ENCODE peak calls at places on chromosomes 7 and 10, in seven cellular contexts. One of them, this sample, is unnamed.

GRCh38 chr7:30662431-30662939 is 19.8 kb downstream of the CRHR2 start:
- DNase-seq in Caki2: no peak
- DNase-seq in left ventricle myocardium superior: no peak
- DNase-seq in heart right ventricle: no peak
- DNase-seq in frontal cortex: no peak
- DNase-seq in pons: no peak
- DNase-seq in NCI-H748 treated with DMSO at 0.1 percent for 48 hours: no peak
- DNase-seq in this sample: no peak

GRCh38 chr7:139011373-139011772 is 24.5 kb downstream of the ZC3HAV1L start:
- DNase-seq in Caki2: no peak
- DNase-seq in left ventricle myocardium superior: no peak
- DNase-seq in heart right ventricle: no peak
- DNase-seq in frontal cortex: no peak
- DNase-seq in pons: no peak
- DNase-seq in NCI-H748 treated with DMSO at 0.1 percent for 48 hours: no peak
- DNase-seq in this sample: no peak

GRCh38 chr7:36119005-36119711 is 33.9 kb upstream of the EEPD1 start:
- DNase-seq in Caki2: no peak
- DNase-seq in left ventricle myocardium superior: no peak
- DNase-seq in heart right ventricle: no peak
- DNase-seq in frontal cortex: no peak
- DNase-seq in pons: peak
- DNase-seq in NCI-H748 treated with DMSO at 0.1 percent for 48 hours: no peak
- DNase-seq in this sample: no peak

GRCh38 chr10:17835688-17836087 is 26.5 kb downstream of the MRC1 start:
- DNase-seq in Caki2: peak
- DNase-seq in left ventricle myocardium superior: no peak
- DNase-seq in heart right ventricle: no peak
- DNase-seq in frontal cortex: no peak
- DNase-seq in pons: no peak
- DNase-seq in NCI-H748 treated with DMSO at 0.1 percent for 48 hours: no peak
- DNase-seq in this sample: no peak

GRCh38 chr10:129770286-129770685 is 193.8 kb downstream of the EBF3 start:
- DNase-seq in Caki2: no peak
- DNase-seq in left ventricle myocardium superior: no peak
- DNase-seq in heart right ventricle: no peak
- DNase-seq in frontal cortex: no peak
- DNase-seq in pons: no peak
- DNase-seq in NCI-H748 treated with DMSO at 0.1 percent for 48 hours: no peak
- DNase-seq in this sample: no peak

GRCh38 chr7:70726951-70727378 is 405.0 kb upstream of the GALNT17 start:
- DNase-seq in Caki2: no peak
- DNase-seq in left ventricle myocardium superior: no peak
- DNase-seq in heart right ventricle: no peak
- DNase-seq in frontal cortex: no peak
- DNase-seq in pons: no peak
- DNase-seq in NCI-H748 treated with DMSO at 0.1 percent for 48 hours: no peak
- DNase-seq in this sample: no peak

GRCh38 chr7:1445341-1445740 is 13.9 kb downstream of the MICALL2 start:
- DNase-seq in Caki2: no peak
- DNase-seq in left ventricle myocardium superior: no peak
- DNase-seq in heart right ventricle: no peak
- DNase-seq in frontal cortex: no peak
- DNase-seq in pons: no peak
- DNase-seq in NCI-H748 treated with DMSO at 0.1 percent for 48 hours: no peak
- DNase-seq in this sample: no peak

GRCh38 chr10:49172204-49173132 is 15.7 kb downstream of the TMEM273 start:
- DNase-seq in Caki2: no peak
- DNase-seq in left ventricle myocardium superior: no peak
- DNase-seq in heart right ventricle: no peak
- DNase-seq in frontal cortex: no peak
- DNase-seq in pons: no peak
- DNase-seq in NCI-H748 treated with DMSO at 0.1 percent for 48 hours: no peak
- DNase-seq in this sample: no peak

GRCh38 chr7:70498232-70498631 is 633.7 kb upstream of the GALNT17 start:
- DNase-seq in Caki2: no peak
- DNase-seq in left ventricle myocardium superior: no peak
- DNase-seq in heart right ventricle: no peak
- DNase-seq in frontal cortex: no peak
- DNase-seq in pons: no peak
- DNase-seq in NCI-H748 treated with DMSO at 0.1 percent for 48 hours: no peak
- DNase-seq in this sample: no peak

GRCh38 chr7:134502463-134502862 is 24.9 kb upstream of the AKR1B10 start:
- DNase-seq in Caki2: no peak
- DNase-seq in left ventricle myocardium superior: no peak
- DNase-seq in heart right ventricle: no peak
- DNase-seq in frontal cortex: no peak
- DNase-seq in pons: peak
- DNase-seq in NCI-H748 treated with DMSO at 0.1 percent for 48 hours: no peak
- DNase-seq in this sample: no peak

GRCh38 chr10:101292194-101293006 is 61.6 kb upstream of the BTRC start:
- DNase-seq in Caki2: no peak
- DNase-seq in left ventricle myocardium superior: peak
- DNase-seq in heart right ventricle: peak
- DNase-seq in frontal cortex: peak
- DNase-seq in pons: peak
- DNase-seq in NCI-H748 treated with DMSO at 0.1 percent for 48 hours: peak
- DNase-seq in this sample: no peak

GRCh38 chr7:154953006-154953684 is 49.8 kb downstream of the PAXIP1 start:
- DNase-seq in Caki2: no peak
- DNase-seq in left ventricle myocardium superior: peak
- DNase-seq in heart right ventricle: peak
- DNase-seq in frontal cortex: no peak
- DNase-seq in pons: peak
- DNase-seq in NCI-H748 treated with DMSO at 0.1 percent for 48 hours: peak
- DNase-seq in this sample: peak

GRCh38 chr7:99876491-99876890 is 342 bp downstream of the OR2AE1 start:
- DNase-seq in Caki2: no peak
- DNase-seq in left ventricle myocardium superior: no peak
- DNase-seq in heart right ventricle: no peak
- DNase-seq in frontal cortex: no peak
- DNase-seq in pons: no peak
- DNase-seq in NCI-H748 treated with DMSO at 0.1 percent for 48 hours: no peak
- DNase-seq in this sample: no peak

GRCh38 chr7:127380479-127380878 is 12.0 kb downstream of the ZNF800 start:
- DNase-seq in Caki2: no peak
- DNase-seq in left ventricle myocardium superior: no peak
- DNase-seq in heart right ventricle: no peak
- DNase-seq in frontal cortex: no peak
- DNase-seq in pons: no peak
- DNase-seq in NCI-H748 treated with DMSO at 0.1 percent for 48 hours: no peak
- DNase-seq in this sample: no peak

GRCh38 chr7:123557016-123557630 is 495 bp downstream of the NDUFA5 start:
- DNase-seq in Caki2: no peak
- DNase-seq in left ventricle myocardium superior: no peak
- DNase-seq in heart right ventricle: no peak
- DNase-seq in frontal cortex: no peak
- DNase-seq in pons: peak
- DNase-seq in NCI-H748 treated with DMSO at 0.1 percent for 48 hours: peak
- DNase-seq in this sample: no peak

GRCh38 chr10:11589738-11590137 is 21.7 kb downstream of the USP6NL start:
- DNase-seq in Caki2: no peak
- DNase-seq in left ventricle myocardium superior: no peak
- DNase-seq in heart right ventricle: no peak
- DNase-seq in frontal cortex: no peak
- DNase-seq in pons: no peak
- DNase-seq in NCI-H748 treated with DMSO at 0.1 percent for 48 hours: no peak
- DNase-seq in this sample: no peak

GRCh38 chr7:30596721-30597120 is 2.0 kb downstream of the GARS1 start:
- DNase-seq in Caki2: no peak
- DNase-seq in left ventricle myocardium superior: no peak
- DNase-seq in heart right ventricle: no peak
- DNase-seq in frontal cortex: no peak
- DNase-seq in pons: no peak
- DNase-seq in NCI-H748 treated with DMSO at 0.1 percent for 48 hours: no peak
- DNase-seq in this sample: no peak

GRCh38 chr10:73577788-73578187 is 13.4 kb downstream of the USP54 start:
- DNase-seq in Caki2: no peak
- DNase-seq in left ventricle myocardium superior: peak
- DNase-seq in heart right ventricle: peak
- DNase-seq in frontal cortex: no peak
- DNase-seq in pons: peak
- DNase-seq in NCI-H748 treated with DMSO at 0.1 percent for 48 hours: no peak
- DNase-seq in this sample: no peak

GRCh38 chr7:151684408-151685175 is 164.9 kb upstream of the RHEB start:
- DNase-seq in Caki2: no peak
- DNase-seq in left ventricle myocardium superior: no peak
- DNase-seq in heart right ventricle: no peak
- DNase-seq in frontal cortex: no peak
- DNase-seq in pons: no peak
- DNase-seq in NCI-H748 treated with DMSO at 0.1 percent for 48 hours: no peak
- DNase-seq in this sample: no peak

This sample was measured in stimulated activated CD4-positive, alpha-beta T cell treated with anti-CD3 and anti-CD28 coated beads, Interleukin-12 subunit alpha, Interleukin-12 subunit beta, amount 100 ng/mL, for 48 hours.